ENCODE peak calls at places on chromosomes 1 and 21, in eight cellular contexts. L is posterior cingulate gyrus; H is cardiac muscle cell; V is GM12864; E is HS-27A; M is EL; I is NAMALWA; A is stimulated activated CD4-positive, alpha-beta T cell treated with anti-CD3 and anti-CD28 coated beads, Interleukin-4, amount 100 ng/mL, for 4 hours. T is an unnamed sample.

GRCh38 chr1:17615959-17616358 is 76.5 kb downstream of the ARHGEF10L start:
- DNase-seq in H (no peak), I (no peak), A (no peak), M (no peak), V (no peak), L (no peak), E (no peak), T (no peak)

GRCh38 chr1:32464191-32464715 is 619 bp upstream of the ZBTB8B start:
- DNase-seq in L (no peak), V (no peak), E (no peak), A (no peak), I (no peak), M (peak; percentile 23), H (peak; percentile 49), T (no peak)

GRCh38 chr1:35524106-35524505 is 33.1 kb downstream of the KIAA0319L start:
- DNase-seq in L (no peak), H (no peak), E (no peak), M (no peak), I (no peak), V (no peak), A (no peak), T (no peak)

GRCh38 chr1:227428803-227429202 is 110.5 kb upstream of the CDC42BPA start:
- DNase-seq in M (peak; percentile 90), I (no peak), H (no peak), L (no peak), V (no peak), A (no peak), E (peak; percentile 66), T (peak; percentile 60)

GRCh38 chr21:45494851-45495680 is 47.2 kb downstream of the SLC19A1 start:
- DNase-seq in V (no peak), L (no peak), E (no peak), M (no peak), A (no peak), H (no peak), I (no peak), T (no peak)

GRCh38 chr1:192251735-192252134 is 65.1 kb upstream of the RGS21 start:
- DNase-seq in H (no peak), E (no peak), I (no peak), A (no peak), L (no peak), V (no peak), M (no peak), T (no peak)

GRCh38 chr21:46355161-46356004 is 31.4 kb downstream of the PCNT start:
- DNase-seq in A (no peak), M (no peak), H (no peak), L (no peak), E (no peak), V (no peak), I (no peak), T (no peak)

GRCh38 chr1:182120411-182121258 is 59.1 kb upstream of the ZNF648 start:
- DNase-seq in H (no peak), E (no peak), M (no peak), A (no peak), L (peak; percentile 68), V (no peak), I (no peak), T (peak; percentile 71)

GRCh38 chr1:27356277-27356627 is 10.5 kb downstream of the MAP3K6 start:
- DNase-seq in E (no peak), V (no peak), I (no peak), H (no peak), L (no peak), M (no peak), A (no peak), T (no peak)

GRCh38 chr1:36284061-36284460 is 22.1 kb upstream of the SH3D21 start:
- DNase-seq in V (no peak), A (no peak), I (no peak), L (no peak), M (no peak), E (no peak), H (no peak), T (no peak)

GRCh38 chr21:41778974-41779600 is 12.2 kb upstream of the RIPK4 start:
- DNase-seq in E (no peak), A (no peak), I (no peak), H (peak; percentile 77), L (no peak), V (no peak), M (no peak), T (no peak)